ENCODE peak calls at places on chromosomes 5 and 9, in nine cellular contexts. R is T-cell; M is activated CD8-positive, alpha-beta memory T cell treated with anti-CD3 and anti-CD28 coated beads, Interleukin-2, amount 50 U/mL, for 4 hours; W is T47D; B is small intestine; P is cardiac muscle cell; J is stimulated activated naive CD8-positive, alpha-beta T cell treated with anti-CD3 and anti-CD28 coated beads, Interleukin-15, amount 100 ng/mL, for 72 hours; A is A172; Q is activated naive CD4-positive, alpha-beta T cell treated with anti-CD3 and anti-CD28 coated beads for 36 hours. E is an unnamed sample.

GRCh38 chr5:6820851-6821479 is 107.7 kb downstream of the TENT4A start:
- DNase-seq in R (peak; percentile 6), M (no peak), W (peak; percentile 38), B (peak; percentile 25), P (peak; percentile 2), J (peak; percentile 49), A (peak; percentile 45), Q (peak; percentile 75), E (no peak)

GRCh38 chr5:113807384-113808053 is 294.0 kb downstream of the YTHDC2 start:
- DNase-seq in R (no peak), M (no peak), W (no peak), B (no peak), P (peak; percentile 37), J (no peak), A (no peak), Q (no peak), E (no peak)

GRCh38 chr9:114059047-114059803 is 18.9 kb downstream of the AMBP start:
- DNase-seq in R (no peak), M (no peak), W (no peak), B (no peak), P (peak; percentile 32), J (no peak), A (no peak), Q (no peak), E (peak; percentile 66)

GRCh38 chr9:136466155-136466541 is 16.7 kb downstream of the SEC16A start:
- DNase-seq in R (no peak), M (no peak), W (no peak), B (no peak), P (no peak), J (no peak), A (no peak), Q (no peak), E (no peak)

GRCh38 chr9:16314476-16314875 is 556.0 kb downstream of the BNC2 start:
- DNase-seq in R (no peak), M (no peak), W (no peak), B (no peak), P (no peak), J (no peak), A (no peak), Q (no peak), E (no peak)

GRCh38 chr5:33068786-33069185 is 357.7 kb downstream of the NPR3 start:
- DNase-seq in R (no peak), M (no peak), W (no peak), B (no peak), P (no peak), J (no peak), A (peak; percentile 14), Q (no peak), E (no peak)

GRCh38 chr9:134358026-134358967 is 32.0 kb downstream of the RXRA start:
- DNase-seq in R (no peak), M (no peak), W (no peak), B (peak; percentile 57), P (peak; percentile 46), J (no peak), A (no peak), Q (no peak), E (peak; percentile 74)

GRCh38 chr5:56377573-56377972 is 144.4 kb upstream of the ANKRD55 start:
- DNase-seq in R (no peak), M (no peak), W (no peak), B (no peak), P (peak; percentile 56), J (no peak), A (no peak), Q (no peak), E (no peak)

GRCh38 chr9:20815923-20816703 is 132.1 kb downstream of the FOCAD start:
- DNase-seq in R (no peak), M (no peak), W (no peak), B (no peak), P (no peak), J (no peak), A (no peak), Q (no peak), E (no peak)

GRCh38 chr9:10562581-10563343 is 50.0 kb downstream of the PTPRD start:
- DNase-seq in R (no peak), M (no peak), W (no peak), B (no peak), P (no peak), J (no peak), A (peak; percentile 41), Q (no peak), E (no peak)

GRCh38 chr5:176812269-176813259 is 2.2 kb downstream of the UNC5A start:
- DNase-seq in R (no peak), M (no peak), W (no peak), B (no peak), P (peak; percentile 49), J (no peak), A (no peak), Q (peak; percentile 32), E (no peak)

E was measured in left ventricle myocardium inferior.